ENCODE peak calls at places on chromosomes 2 and 18, in six cellular contexts. E is lung, B is cardiac muscle cell, J is GM23338, P is right atrium auricular region, W is neural progenitor cell. Y is an unnamed sample. For H3K4me1, the result is how much of the 10 kb centered on the place peaks cover.

GRCh38 chr2:161415041-161415440 is 1.1 kb upstream of the TBR1 start:
- DNase-seq in E (no peak), B (no peak), J (peak), P (no peak), W (peak), Y (no peak)

GRCh38 chr2:218031771-218032257 is 29.0 kb upstream of the TNS1 start:
- DNase-seq in E (no peak), B (no peak), J (no peak), P (peak), W (peak), Y (no peak)

GRCh38 chr18:48376406-48376805 is 32.8 kb downstream of the ZBTB7C start:
- DNase-seq in E (no peak), B (no peak), J (peak), P (peak), W (peak), Y (no peak)

GRCh38 chr2:16226942-16227664 is 286.8 kb downstream of the MYCN start:
- DNase-seq in E (no peak), B (no peak), J (peak), P (no peak), W (peak), Y (no peak)

GRCh38 chr2:37230581-37230980 is 815 bp downstream of the CEBPZ start:
- DNase-seq in E (no peak), B (peak), J (no peak), P (no peak), W (peak), Y (no peak)

GRCh38 chr2:100422320-100422719 is 4.9 kb upstream of the CHST10 start:
- DNase-seq in E (no peak), B (peak), J (peak), P (no peak), W (peak), Y (no peak)

GRCh38 chr18:25299426-25299825 is 52.5 kb downstream of the ZNF521 start:
- DNase-seq in E (no peak), B (peak), J (no peak), P (no peak), W (no peak), Y (no peak)

GRCh38 chr2:169006665-169007064 is 24.5 kb downstream of the ABCB11 start:
- DNase-seq in E (no peak), B (no peak), J (no peak), P (no peak), W (no peak), Y (no peak)

DNA sequence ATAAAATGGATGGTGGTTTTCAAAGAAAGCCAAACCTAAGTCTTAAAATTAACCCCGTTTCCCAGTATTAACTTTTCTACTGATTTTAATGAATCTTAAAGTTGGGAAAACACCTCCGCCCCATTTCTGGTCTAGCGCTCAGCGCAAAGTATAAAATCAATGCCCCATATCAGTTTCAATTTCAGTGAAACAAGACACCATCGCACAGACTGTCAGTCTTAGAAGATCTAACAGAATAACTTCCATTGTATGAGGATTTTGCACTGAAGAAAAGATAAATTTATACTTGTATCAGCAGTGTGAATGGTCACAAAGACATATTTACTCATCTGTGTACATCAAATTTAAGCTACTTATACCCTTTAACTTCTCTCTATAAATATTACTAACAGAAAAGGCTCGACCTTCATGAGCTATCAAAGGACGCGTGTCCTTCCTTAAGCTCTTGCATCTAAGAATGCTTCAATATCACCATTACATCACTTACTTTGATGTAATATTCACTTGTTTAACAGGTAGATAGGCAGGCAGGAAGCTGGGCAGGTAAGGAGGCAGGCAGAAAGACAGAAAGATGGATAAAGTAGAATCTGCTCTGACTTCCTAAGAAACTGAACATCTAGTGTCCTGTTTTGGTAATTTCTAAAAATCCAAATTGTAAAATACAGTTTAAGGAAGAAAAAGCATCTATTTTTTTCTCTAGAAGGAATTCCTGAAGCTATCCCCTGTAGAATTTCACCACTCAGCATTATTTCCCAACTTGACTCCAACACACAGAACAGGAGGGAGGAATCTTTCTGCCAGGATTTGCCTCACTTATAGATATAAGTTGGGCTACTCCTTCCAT is 183.0 kb downstream of the TCF4 start:
- DNase-seq in E (no peak), B (peak), J (no peak), P (no peak), W (no peak), Y (no peak)
- H3K4me1 ChIP-seq in E (under half), B (under half), J (half or more), P (under half), W (half or more), Y (under half)

GRCh38 chr2:10817413-10817812 is 4.8 kb upstream of the PDIA6 start:
- DNase-seq in E (no peak), B (no peak), J (peak), P (no peak), W (peak), Y (no peak)

GRCh38 chr2:10814142-10814541 is 1.6 kb upstream of the PDIA6 start:
- DNase-seq in E (no peak), B (no peak), J (peak), P (no peak), W (no peak), Y (no peak)

GRCh38 chr2:10813085-10813748 is 632 bp upstream of the PDIA6 start:
- DNase-seq in E (no peak), B (no peak), J (no peak), P (no peak), W (no peak), Y (no peak)

GRCh38 chr2:10812362-10813084 is at the start of gene PDIA6:
- DNase-seq in E (peak), B (peak), J (peak), P (peak), W (peak), Y (peak)

DNA sequence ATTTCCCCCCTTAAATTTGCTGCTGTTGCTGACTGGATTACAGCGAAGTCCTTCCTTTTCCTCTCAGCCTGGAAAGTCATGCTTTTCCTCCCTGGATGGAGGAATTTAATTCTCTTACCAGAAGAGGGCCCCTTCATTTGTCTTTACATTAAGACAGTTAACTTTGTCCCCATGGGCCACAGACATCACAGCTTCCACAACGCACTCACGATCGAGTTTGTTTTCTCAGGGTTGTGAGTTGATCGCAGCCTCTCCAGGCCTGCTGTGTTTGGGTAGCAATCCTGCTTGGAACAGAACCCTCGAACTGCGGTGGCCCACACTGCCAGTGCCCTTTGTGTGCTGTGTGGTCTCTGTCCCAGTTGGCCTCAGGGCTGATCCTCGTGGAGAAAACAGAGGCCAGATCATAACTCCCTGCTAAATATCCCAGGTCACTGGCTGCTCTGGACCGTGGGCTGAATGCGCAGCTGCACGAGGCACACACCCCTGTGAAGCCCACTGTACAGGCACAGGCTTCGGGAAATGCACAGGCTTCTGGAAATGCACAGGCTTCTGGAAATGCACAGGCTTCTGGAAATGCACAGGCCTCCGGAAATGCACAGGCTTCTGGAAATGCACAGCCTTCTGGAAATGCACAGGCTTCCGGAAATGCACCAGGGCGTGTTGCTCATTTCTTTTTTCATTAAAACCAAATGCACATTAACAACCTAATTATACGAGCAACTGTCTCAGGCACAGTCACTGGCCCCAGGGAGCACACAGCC is 2.2 kb upstream of the PDIA6 start:
- DNase-seq in E (no peak), B (no peak), J (peak), P (no peak), W (peak), Y (no peak)
- TF ChIP-seq CTCF in E (no peak), B (peak), J (peak), P (no peak), W (peak), Y (no peak)

GRCh38 chr2:134676960-134677359 is 41.8 kb downstream of the TMEM163 start:
- DNase-seq in E (no peak), B (no peak), J (no peak), P (no peak), W (no peak), Y (no peak)
- H3K4me1 ChIP-seq in E (under half), B (half or more), J (under half), P (under half), W (under half), Y (under half)

DNA sequence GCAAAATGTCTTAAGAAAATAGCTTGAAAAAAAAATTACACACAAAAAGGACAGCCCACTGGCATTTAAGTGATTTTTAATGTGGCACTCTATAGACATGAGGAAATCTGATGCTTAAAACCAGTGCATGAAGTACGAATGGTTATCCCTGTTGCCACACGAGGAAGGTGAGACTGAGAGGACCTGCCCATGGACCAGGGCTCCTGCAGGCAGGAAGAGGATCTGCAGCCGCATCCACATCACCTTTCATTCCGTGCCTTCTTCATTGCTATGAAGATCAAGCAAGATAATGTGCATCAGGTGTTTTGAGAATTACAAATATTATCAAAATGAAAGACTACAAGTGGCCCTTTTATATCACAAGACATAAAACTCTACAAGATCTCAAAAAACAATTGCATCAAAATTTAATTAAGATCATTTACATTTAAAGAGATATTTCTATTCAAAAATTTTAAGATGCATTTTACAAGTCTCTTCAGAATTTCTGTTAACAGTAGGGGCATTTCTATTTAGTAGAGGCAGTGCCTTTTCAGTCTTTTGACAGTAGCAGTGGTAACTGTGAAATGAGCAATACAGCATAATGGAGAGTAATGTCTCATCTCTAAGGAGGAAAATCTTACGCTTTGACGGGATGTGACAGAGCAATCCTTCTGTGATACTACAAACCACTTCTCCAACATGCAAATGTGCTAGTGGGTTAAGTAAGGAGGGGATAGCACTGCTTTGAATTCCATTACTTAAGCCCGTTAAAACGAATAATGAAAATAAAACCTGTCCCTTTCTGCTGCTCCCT is 83.4 kb downstream of the SLC5A7 start:
- DNase-seq in E (no peak), B (no peak), J (peak), P (no peak), W (no peak), Y (no peak)
- TF ChIP-seq CTCF in E (no peak), B (no peak), J (peak), P (no peak), W (peak), Y (no peak)

DNA sequence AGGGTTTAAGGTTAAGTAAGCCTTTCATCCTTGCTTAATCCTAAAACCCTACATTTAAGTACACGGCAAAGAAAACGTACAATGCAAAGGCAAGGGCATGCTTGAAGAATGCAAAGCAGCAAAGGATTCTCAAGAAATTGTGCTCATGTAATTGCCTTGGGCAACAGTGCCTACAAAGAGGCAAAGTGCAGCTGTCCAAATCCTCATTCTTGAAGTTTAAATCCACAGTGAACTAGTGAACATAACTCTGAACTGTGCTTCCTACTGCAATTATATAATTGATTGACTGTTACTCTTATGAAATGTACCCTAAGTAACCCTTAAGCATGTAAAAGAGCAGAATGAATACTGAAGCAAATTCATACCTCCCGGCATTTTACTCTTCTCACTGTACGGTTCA is 85.4 kb downstream of the MAP3K20 start:
- DNase-seq in E (no peak), B (no peak), J (no peak), P (no peak), W (no peak), Y (no peak)
- H3K4me1 ChIP-seq in E (under half), B (under half), J (under half), P (under half), W (under half), Y (half or more)

GRCh38 chr18:63342206-63342605 is 22.6 kb upstream of the BCL2 start:
- DNase-seq in E (no peak), B (peak), J (peak), P (no peak), W (peak), Y (no peak)
- TF ChIP-seq CTCF in E (peak), B (peak), J (peak), P (no peak), W (peak), Y (peak)